ENCODE peak calls at places on chromosome 2, in ten cellular contexts. One of them, this sample, is unnamed.

GRCh38 chr2:101864426-101864825 is 127.3 kb upstream of the IL1R2 start:
- DNase-seq in stomach: no peak
- DNase-seq in GM23338: no peak
- DNase-seq in breast epithelium: no peak
- DNase-seq in sigmoid colon: no peak
- DNase-seq in HL-60: no peak
- DNase-seq in endothelial cell of umbilical vein: peak; percentile 59
- DNase-seq in H1: no peak
- DNase-seq in transverse colon: no peak
- DNase-seq in esophagus muscularis mucosa: no peak
- DNase-seq in this sample: no peak

GRCh38 chr2:172098650-172099471 is 3.8 kb downstream of the DLX2 start:
- DNase-seq in sigmoid colon: peak; percentile 63
- DNase-seq in H1: no peak
- DNase-seq in transverse colon: peak; percentile 34
- DNase-seq in esophagus muscularis mucosa: peak; percentile 87
- DNase-seq in breast epithelium: no peak
- DNase-seq in endothelial cell of umbilical vein: peak; percentile 68
- DNase-seq in stomach: no peak
- DNase-seq in HL-60: no peak
- DNase-seq in GM23338: peak; percentile 62
- DNase-seq in this sample: no peak

GRCh38 chr2:174764281-174765063 is at the start of gene CHRNA1:
- DNase-seq in transverse colon: no peak
- DNase-seq in GM23338: no peak
- DNase-seq in breast epithelium: no peak
- DNase-seq in sigmoid colon: no peak
- DNase-seq in esophagus muscularis mucosa: no peak
- DNase-seq in stomach: no peak
- DNase-seq in H1: no peak
- DNase-seq in HL-60: no peak
- DNase-seq in endothelial cell of umbilical vein: peak; percentile 49
- DNase-seq in this sample: no peak

GRCh38 chr2:84792856-84793522 is 87.9 kb downstream of the TRABD2A start:
- DNase-seq in esophagus muscularis mucosa: no peak
- DNase-seq in breast epithelium: no peak
- DNase-seq in sigmoid colon: no peak
- DNase-seq in H1: no peak
- DNase-seq in HL-60: no peak
- DNase-seq in GM23338: no peak
- DNase-seq in stomach: no peak
- DNase-seq in transverse colon: no peak
- DNase-seq in endothelial cell of umbilical vein: no peak
- DNase-seq in this sample: no peak

GRCh38 chr2:30705711-30706533 is 101.3 kb downstream of the CAPN13 start:
- DNase-seq in GM23338: no peak
- DNase-seq in sigmoid colon: no peak
- DNase-seq in endothelial cell of umbilical vein: no peak
- DNase-seq in H1: no peak
- DNase-seq in HL-60: no peak
- DNase-seq in breast epithelium: no peak
- DNase-seq in stomach: no peak
- DNase-seq in transverse colon: no peak
- DNase-seq in esophagus muscularis mucosa: peak; percentile 89
- DNase-seq in this sample: no peak

GRCh38 chr2:39696838-39697237 is 31.1 kb downstream of the TMEM178A start:
- DNase-seq in GM23338: no peak
- DNase-seq in sigmoid colon: no peak
- DNase-seq in breast epithelium: no peak
- DNase-seq in esophagus muscularis mucosa: no peak
- DNase-seq in HL-60: no peak
- DNase-seq in transverse colon: no peak
- DNase-seq in stomach: no peak
- DNase-seq in H1: no peak
- DNase-seq in endothelial cell of umbilical vein: peak; percentile 84
- DNase-seq in this sample: no peak

GRCh38 chr2:61670591-61671503 is 132.7 kb upstream of the XPO1 start:
- DNase-seq in esophagus muscularis mucosa: peak; percentile 70
- DNase-seq in breast epithelium: no peak
- DNase-seq in stomach: peak; percentile 63
- DNase-seq in HL-60: no peak
- DNase-seq in H1: no peak
- DNase-seq in GM23338: peak; percentile 23
- DNase-seq in transverse colon: peak; percentile 49
- DNase-seq in endothelial cell of umbilical vein: peak; percentile 78
- DNase-seq in sigmoid colon: peak; percentile 79
- DNase-seq in this sample: no peak

GRCh38 chr2:98348066-98348561 is 1.9 kb downstream of the CNGA3 start:
- DNase-seq in GM23338: peak; percentile 86
- DNase-seq in H1: no peak
- DNase-seq in HL-60: no peak
- DNase-seq in stomach: no peak
- DNase-seq in breast epithelium: no peak
- DNase-seq in sigmoid colon: no peak
- DNase-seq in transverse colon: no peak
- DNase-seq in esophagus muscularis mucosa: peak; percentile 57
- DNase-seq in endothelial cell of umbilical vein: no peak
- DNase-seq in this sample: no peak

GRCh38 chr2:37421686-37422085 is 77.3 kb downstream of the QPCT start:
- DNase-seq in esophagus muscularis mucosa: no peak
- DNase-seq in GM23338: no peak
- DNase-seq in breast epithelium: no peak
- DNase-seq in H1: no peak
- DNase-seq in stomach: no peak
- DNase-seq in endothelial cell of umbilical vein: no peak
- DNase-seq in sigmoid colon: no peak
- DNase-seq in transverse colon: no peak
- DNase-seq in HL-60: no peak
- DNase-seq in this sample: no peak

GRCh38 chr2:119364798-119365197 is 1.8 kb downstream of the C2orf76 start:
- DNase-seq in transverse colon: no peak
- DNase-seq in sigmoid colon: no peak
- DNase-seq in breast epithelium: no peak
- DNase-seq in stomach: no peak
- DNase-seq in GM23338: no peak
- DNase-seq in H1: no peak
- DNase-seq in HL-60: no peak
- DNase-seq in esophagus muscularis mucosa: no peak
- DNase-seq in endothelial cell of umbilical vein: no peak
- DNase-seq in this sample: no peak
- H3K4me3 ChIP-seq in transverse colon: no peak overlapping the region
- H3K4me3 ChIP-seq in sigmoid colon: no peak overlapping the region
- H3K4me3 ChIP-seq in breast epithelium: no peak overlapping the region
- H3K4me3 ChIP-seq in stomach: no peak overlapping the region
- H3K4me3 ChIP-seq in GM23338: peak overlapping the region; percentile 98
- H3K4me3 ChIP-seq in H1: no peak overlapping the region
- H3K4me3 ChIP-seq in HL-60: no peak overlapping the region
- H3K4me3 ChIP-seq in esophagus muscularis mucosa: no peak overlapping the region
- H3K4me3 ChIP-seq in endothelial cell of umbilical vein: no peak overlapping the region
- H3K4me3 ChIP-seq in this sample: no peak overlapping the region

GRCh38 chr2:20352230-20353216 is 1.9 kb upstream of the PUM2 start:
- DNase-seq in GM23338: peak; percentile 25
- DNase-seq in endothelial cell of umbilical vein: no peak
- DNase-seq in transverse colon: no peak
- DNase-seq in breast epithelium: no peak
- DNase-seq in stomach: no peak
- DNase-seq in esophagus muscularis mucosa: peak; percentile 68
- DNase-seq in HL-60: no peak
- DNase-seq in sigmoid colon: no peak
- DNase-seq in H1: no peak
- DNase-seq in this sample: no peak

GRCh38 chr2:20350105-20350712 is 435 bp downstream of the PUM2 start:
- DNase-seq in GM23338: peak; percentile 75
- DNase-seq in H1: no peak
- DNase-seq in HL-60: peak; percentile 57
- DNase-seq in stomach: peak; percentile 37
- DNase-seq in endothelial cell of umbilical vein: peak; percentile 60
- DNase-seq in sigmoid colon: peak; percentile 73
- DNase-seq in transverse colon: peak; percentile 53
- DNase-seq in esophagus muscularis mucosa: no peak
- DNase-seq in breast epithelium: peak; percentile 40
- DNase-seq in this sample: no peak

GRCh38 chr2:20353597-20353996 is 3.0 kb upstream of the PUM2 start:
- DNase-seq in HL-60: no peak
- DNase-seq in transverse colon: no peak
- DNase-seq in stomach: no peak
- DNase-seq in esophagus muscularis mucosa: no peak
- DNase-seq in sigmoid colon: no peak
- DNase-seq in endothelial cell of umbilical vein: no peak
- DNase-seq in breast epithelium: no peak
- DNase-seq in H1: no peak
- DNase-seq in GM23338: no peak
- DNase-seq in this sample: no peak

GRCh38 chr2:20350753-20351554 is at the start of gene PUM2:
- DNase-seq in H1: peak; percentile 90
- DNase-seq in endothelial cell of umbilical vein: peak; percentile 98
- DNase-seq in sigmoid colon: peak; percentile 96
- DNase-seq in HL-60: peak; percentile 94
- DNase-seq in stomach: peak; percentile 96
- DNase-seq in GM23338: peak; percentile 97
- DNase-seq in breast epithelium: peak; percentile 95
- DNase-seq in esophagus muscularis mucosa: peak; percentile 98
- DNase-seq in transverse colon: peak; percentile 96
- DNase-seq in this sample: peak; percentile 93

DNA sequence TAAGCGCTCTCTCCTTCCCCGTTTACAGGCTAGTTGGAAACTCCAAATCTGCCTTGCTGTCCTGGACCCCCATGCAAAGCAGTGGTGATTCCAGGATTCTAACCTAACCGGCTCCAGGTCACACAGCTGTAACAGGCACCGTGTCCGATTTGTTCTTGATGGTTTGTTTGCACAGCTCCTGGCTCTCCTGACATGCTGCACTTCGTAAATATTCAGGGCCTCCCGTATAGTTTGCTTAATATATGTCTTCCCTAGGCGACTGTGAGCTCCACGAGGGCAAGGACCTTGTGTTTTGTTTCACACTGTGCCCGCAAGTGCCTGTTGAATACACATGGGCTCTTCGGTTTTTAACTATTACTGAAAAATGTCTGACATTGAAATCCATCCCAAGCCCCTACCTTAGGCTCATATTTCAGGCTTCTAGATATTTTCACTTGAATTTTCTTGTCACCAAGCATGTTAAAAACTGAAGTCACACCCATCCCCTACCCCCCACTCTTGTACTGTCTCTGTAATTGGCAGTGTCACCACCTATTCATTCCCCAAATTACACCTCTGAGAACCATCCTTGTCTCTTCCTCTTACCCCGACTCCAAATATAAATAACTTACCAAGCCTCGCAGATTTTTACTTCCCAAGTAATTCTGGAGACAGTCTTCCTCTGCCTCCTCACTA is 1.0 kb upstream of the PUM2 start:
- DNase-seq in stomach: peak; percentile 60
- DNase-seq in H1: no peak
- DNase-seq in endothelial cell of umbilical vein: no peak
- DNase-seq in breast epithelium: no peak
- DNase-seq in sigmoid colon: no peak
- DNase-seq in HL-60: no peak
- DNase-seq in transverse colon: no peak
- DNase-seq in GM23338: no peak
- DNase-seq in esophagus muscularis mucosa: peak; percentile 92
- DNase-seq in this sample: no peak
- TF ChIP-seq POLR2AphosphoS5 in stomach: no peak
- TF ChIP-seq POLR2AphosphoS5 in H1: no peak
- TF ChIP-seq POLR2AphosphoS5 in endothelial cell of umbilical vein: no peak
- TF ChIP-seq POLR2AphosphoS5 in breast epithelium: no peak
- TF ChIP-seq POLR2AphosphoS5 in sigmoid colon: no peak
- TF ChIP-seq POLR2AphosphoS5 in HL-60: no peak
- TF ChIP-seq POLR2AphosphoS5 in transverse colon: no peak
- TF ChIP-seq POLR2AphosphoS5 in GM23338: no peak
- TF ChIP-seq POLR2AphosphoS5 in esophagus muscularis mucosa: no peak
- TF ChIP-seq POLR2AphosphoS5 in this sample: no peak

DNA sequence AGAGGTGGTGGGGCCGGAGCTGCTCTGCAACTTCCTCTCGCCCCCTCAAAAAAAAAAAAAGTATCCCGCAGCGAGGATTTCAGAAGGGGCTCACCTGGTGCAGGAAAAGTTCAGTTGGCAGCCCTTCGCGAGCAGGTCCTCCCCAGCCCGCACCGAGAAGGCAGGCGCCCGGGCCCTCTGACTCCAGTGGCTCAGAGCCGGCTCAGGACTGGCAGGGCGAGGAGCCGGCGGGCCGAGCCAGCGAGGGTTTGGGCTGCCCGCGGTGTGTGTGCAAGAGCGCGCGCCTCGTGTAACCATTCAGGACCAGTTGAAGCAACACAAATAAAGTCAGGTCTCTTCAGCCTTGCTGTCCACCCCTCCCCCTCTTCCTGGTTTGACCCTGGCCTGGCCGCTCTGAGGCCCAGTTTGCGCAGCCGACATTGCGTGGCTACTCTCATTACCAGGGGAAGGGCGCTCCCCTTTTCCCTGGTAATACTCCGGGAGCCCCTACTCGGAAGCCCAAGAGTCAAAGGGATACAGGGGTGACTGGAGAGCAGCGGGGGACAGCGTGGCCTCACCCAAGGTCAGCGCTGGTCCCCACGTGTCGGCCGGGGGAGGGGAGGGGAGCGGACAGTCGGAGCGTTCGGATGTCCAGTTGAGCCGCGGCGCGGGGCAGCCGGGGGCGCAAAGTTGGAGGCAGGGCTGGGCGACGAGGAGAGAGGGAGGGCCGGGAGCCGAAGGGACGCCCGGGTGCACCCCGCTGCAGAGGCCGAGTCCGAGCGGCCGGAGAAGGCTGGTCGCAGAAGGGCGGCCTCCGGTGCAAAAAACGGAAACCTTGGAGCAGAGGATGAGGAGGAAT is 12.3 kb downstream of the EN1 start:
- DNase-seq in stomach: no peak
- DNase-seq in transverse colon: no peak
- DNase-seq in GM23338: peak; percentile 73
- DNase-seq in esophagus muscularis mucosa: no peak
- DNase-seq in HL-60: no peak
- DNase-seq in breast epithelium: no peak
- DNase-seq in sigmoid colon: no peak
- DNase-seq in endothelial cell of umbilical vein: no peak
- DNase-seq in H1: no peak
- DNase-seq in this sample: no peak
- H3K4me3 ChIP-seq in stomach: peak overlapping the region; percentile 61
- H3K4me3 ChIP-seq in transverse colon: peak overlapping the region; percentile 15
- H3K4me3 ChIP-seq in GM23338: peak overlapping the region; percentile 69
- H3K4me3 ChIP-seq in esophagus muscularis mucosa: peak overlapping the region; percentile 45
- H3K4me3 ChIP-seq in HL-60: no peak overlapping the region
- H3K4me3 ChIP-seq in breast epithelium: peak overlapping the region; percentile 80
- H3K4me3 ChIP-seq in sigmoid colon: no peak overlapping the region
- H3K4me3 ChIP-seq in endothelial cell of umbilical vein: no peak overlapping the region
- H3K4me3 ChIP-seq in H1: peak overlapping the region; percentile 32
- H3K4me3 ChIP-seq in this sample: no peak overlapping the region

DNA sequence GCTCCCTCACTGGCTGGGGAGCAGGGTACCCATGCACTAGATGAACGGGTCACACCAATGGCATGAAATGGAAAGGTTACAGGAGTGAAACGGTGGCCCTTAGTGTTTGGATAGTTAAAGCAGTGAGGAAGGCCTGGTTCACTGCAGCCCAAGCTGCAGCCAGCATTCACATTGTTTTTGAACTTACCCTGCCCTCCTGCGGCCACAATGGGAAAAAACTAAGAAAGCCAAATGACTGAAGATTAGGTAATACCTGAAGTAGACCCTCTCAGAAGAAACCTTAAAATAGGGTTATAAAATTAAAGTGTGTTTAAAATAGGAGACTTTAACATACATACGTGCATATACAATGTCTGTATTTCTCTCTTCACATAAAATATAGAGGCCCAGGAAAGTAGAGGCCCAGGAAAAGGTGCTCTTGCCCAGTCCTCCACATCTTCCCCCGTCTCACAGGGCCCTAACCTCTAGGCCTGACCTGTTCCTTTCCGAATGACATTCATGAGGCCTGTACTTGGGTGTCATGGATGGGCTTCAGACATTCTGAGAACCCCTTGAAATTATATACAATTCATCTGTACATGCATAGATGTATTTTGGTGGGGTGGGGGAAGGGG is 33.3 kb downstream of the DOK1 start:
- DNase-seq in stomach: peak; percentile 69
- DNase-seq in endothelial cell of umbilical vein: peak; percentile 73
- DNase-seq in transverse colon: peak; percentile 65
- DNase-seq in HL-60: peak; percentile 81
- DNase-seq in H1: peak; percentile 33
- DNase-seq in sigmoid colon: peak; percentile 84
- DNase-seq in GM23338: peak; percentile 82
- DNase-seq in breast epithelium: peak; percentile 50
- DNase-seq in esophagus muscularis mucosa: no peak
- DNase-seq in this sample: peak; percentile 8
- TF ChIP-seq POLR2AphosphoS5 in stomach: no peak
- TF ChIP-seq POLR2AphosphoS5 in endothelial cell of umbilical vein: no peak
- TF ChIP-seq POLR2AphosphoS5 in transverse colon: no peak
- TF ChIP-seq POLR2AphosphoS5 in HL-60: no peak
- TF ChIP-seq POLR2AphosphoS5 in H1: no peak
- TF ChIP-seq POLR2AphosphoS5 in sigmoid colon: peak; percentile 28
- TF ChIP-seq POLR2AphosphoS5 in GM23338: no peak
- TF ChIP-seq POLR2AphosphoS5 in breast epithelium: no peak
- TF ChIP-seq POLR2AphosphoS5 in esophagus muscularis mucosa: peak; percentile 58
- TF ChIP-seq POLR2AphosphoS5 in this sample: no peak

This sample was measured in HCT116.